ENCODE peak calls at places on chromosomes 16 and 17, in seven cellular contexts. M, Y, X, S, R, I and O are unnamed samples.

GRCh38 chr17:57404807-57405485 is 148.6 kb downstream of the MSI2 start:
- DNase-seq in M (no peak), Y (no peak), X (no peak), S (no peak), R (no peak), I (no peak), O (no peak)

GRCh38 chr17:2892305-2892971 is 96.2 kb downstream of the RAP1GAP2 start:
- DNase-seq in M (peak; percentile 90), Y (no peak), X (peak; percentile 98), S (peak; percentile 98), R (peak; percentile 4), I (peak; percentile 97), O (peak; percentile 93)

GRCh38 chr17:5513610-5514009 is 27.2 kb downstream of the MIS12 start:
- DNase-seq in M (no peak), Y (no peak), X (no peak), S (no peak), R (no peak), I (no peak), O (no peak)

GRCh38 chr17:79793924-79794304 is 3.0 kb downstream of the CBX8 start:
- DNase-seq in M (no peak), Y (no peak), X (no peak), S (no peak), R (no peak), I (peak; percentile 98), O (no peak)

GRCh38 chr16:28538733-28539596 is at the start of gene NUPR1:
- DNase-seq in M (peak; percentile 98), Y (no peak), X (peak; percentile 81), S (peak; percentile 88), R (no peak), I (peak; percentile 63), O (peak; percentile 90)

GRCh38 chr17:59347975-59348391 is 16.5 kb downstream of the YPEL2 start:
- DNase-seq in M (no peak), Y (no peak), X (no peak), S (no peak), R (no peak), I (no peak), O (no peak)

GRCh38 chr16:10961231-10961630 is 16.9 kb downstream of the CLEC16A start:
- DNase-seq in M (peak; percentile 90), Y (no peak), X (peak; percentile 77), S (peak; percentile 67), R (no peak), I (no peak), O (peak; percentile 48)

GRCh38 chr17:81365601-81366585 is 29.4 kb upstream of the BAHCC1 start:
- DNase-seq in M (peak; percentile 29), Y (no peak), X (peak; percentile 80), S (peak; percentile 94), R (no peak), I (no peak), O (peak; percentile 89)

GRCh38 chr17:49016775-49017463 is 19.7 kb downstream of the IGF2BP1 start:
- DNase-seq in M (peak; percentile 65), Y (no peak), X (peak; percentile 51), S (peak; percentile 78), R (no peak), I (peak; percentile 95), O (peak; percentile 94)

GRCh38 chr17:8791910-8792270 is 7.3 kb downstream of the MFSD6L start:
- DNase-seq in M (peak; percentile 92), Y (no peak), X (peak; percentile 74), S (peak; percentile 54), R (no peak), I (no peak), O (peak; percentile 8)

GRCh38 chr16:57532251-57532625 is 4.1 kb downstream of the CCDC102A start:
- DNase-seq in M (no peak), Y (no peak), X (no peak), S (no peak), R (no peak), I (no peak), O (no peak)

GRCh38 chr17:81184596-81184995 is 18.6 kb upstream of the AATK start:
- DNase-seq in M (no peak), Y (peak; percentile 68), X (no peak), S (no peak), R (no peak), I (no peak), O (no peak)

GRCh38 chr17:78889525-78889924 is 13.5 kb downstream of the CEP295NL start:
- DNase-seq in M (no peak), Y (no peak), X (no peak), S (no peak), R (peak; percentile 57), I (no peak), O (no peak)

GRCh38 chr17:17728550-17729251 is 47.4 kb downstream of the RAI1 start:
- DNase-seq in M (no peak), Y (no peak), X (peak; percentile 43), S (peak; percentile 82), R (no peak), I (no peak), O (peak; percentile 80)

GRCh38 chr17:17732444-17732843 is 51.2 kb downstream of the RAI1 start:
- DNase-seq in M (no peak), Y (no peak), X (no peak), S (no peak), R (no peak), I (no peak), O (no peak)

GRCh38 chr17:17727111-17727659 is 45.9 kb downstream of the RAI1 start:
- DNase-seq in M (no peak), Y (no peak), X (no peak), S (no peak), R (no peak), I (no peak), O (no peak)

GRCh38 chr17:17730250-17730935 is 49.1 kb downstream of the RAI1 start:
- DNase-seq in M (no peak), Y (no peak), X (no peak), S (no peak), R (no peak), I (no peak), O (no peak)

DNA sequence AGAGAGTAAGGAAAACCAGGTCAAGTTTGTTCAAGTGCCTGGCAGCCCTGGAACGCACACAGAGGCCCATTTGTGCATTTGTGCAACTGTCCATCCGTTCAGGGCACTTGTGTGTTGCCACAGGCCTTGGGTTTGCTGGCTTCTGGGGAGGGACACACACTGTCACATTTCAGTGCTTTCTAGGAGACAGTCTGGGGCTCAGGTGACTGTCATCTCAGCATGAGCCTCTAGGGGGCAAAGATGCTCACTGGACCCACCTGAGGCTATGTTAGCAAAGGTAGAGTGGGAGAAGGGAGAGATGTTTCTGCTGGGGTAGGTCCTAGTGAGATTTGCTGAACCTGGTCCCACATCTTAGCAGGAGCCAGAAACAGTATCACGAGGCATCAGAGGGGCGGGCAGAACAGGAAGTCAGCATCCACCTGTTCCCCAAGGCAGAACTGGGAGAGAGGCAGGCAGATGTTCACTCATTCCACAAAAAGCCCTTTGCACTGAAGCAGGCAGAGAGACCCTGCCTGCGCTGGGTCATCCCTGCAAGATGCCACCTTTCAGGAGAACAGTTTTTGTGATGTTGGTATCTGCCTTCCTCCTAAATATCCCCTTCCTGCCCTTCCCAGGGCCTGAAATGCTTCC is 48.5 kb downstream of the RAI1 start:
- DNase-seq in M (no peak), Y (peak; percentile 57), X (no peak), S (no peak), R (no peak), I (peak; percentile 79), O (no peak)
- TF ChIP-seq CTCF in M (peak; percentile 46), Y (peak; percentile 61), X (peak; percentile 74), S (peak; percentile 80), R (peak; percentile 92), I (peak; percentile 56), O (peak; percentile 67)

DNA sequence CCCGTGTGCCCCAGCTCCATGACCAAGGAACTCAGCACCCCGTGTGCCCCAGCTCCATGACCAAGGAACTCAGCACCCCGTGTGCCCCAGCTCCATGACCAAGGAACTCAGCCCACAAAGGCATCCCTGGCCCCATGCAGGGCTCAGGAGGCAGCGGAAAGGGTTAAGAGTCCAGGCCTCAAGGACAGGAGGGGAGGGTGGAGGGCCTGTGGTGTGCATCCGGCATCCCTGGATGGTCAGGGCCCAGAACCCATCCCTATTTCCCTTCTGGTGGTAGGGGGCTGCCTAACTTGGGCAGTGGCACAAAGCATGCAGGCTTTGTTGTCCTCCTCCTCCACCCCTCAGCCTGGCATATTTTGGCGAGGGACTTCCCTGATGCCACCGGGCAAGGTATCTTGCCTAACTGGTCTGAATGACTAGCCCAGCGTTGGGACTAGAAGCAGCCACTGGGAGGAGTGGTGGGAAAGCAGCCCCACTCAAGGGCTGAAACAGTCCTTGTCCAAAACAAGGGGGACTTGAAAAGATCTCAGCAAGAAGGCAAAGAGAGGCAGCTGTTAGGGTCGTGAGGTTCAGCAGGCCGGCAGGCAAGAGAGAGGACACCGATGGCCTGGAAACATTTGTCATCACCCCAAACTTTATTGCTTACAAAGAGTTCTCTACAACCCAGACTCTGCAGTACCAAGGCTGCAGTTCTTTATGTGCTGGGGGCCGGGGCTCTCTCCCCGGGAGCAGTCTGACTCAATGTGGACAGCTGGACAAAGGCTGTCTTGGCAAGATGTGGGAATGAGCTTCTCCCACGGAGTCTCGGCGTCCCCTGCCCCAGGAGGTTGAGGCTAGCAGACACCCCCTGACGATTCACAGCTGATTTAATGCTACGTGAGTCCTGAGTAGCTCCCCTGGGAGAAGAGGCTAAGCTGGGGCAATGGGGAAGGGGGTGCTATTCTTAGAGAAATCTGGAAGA is 902 bp upstream of the SPATA32 start:
- DNase-seq in M (peak; percentile 58), Y (no peak), X (no peak), S (peak; percentile 26), R (no peak), I (no peak), O (no peak)
- TF ChIP-seq CTCF in M (no peak), Y (no peak), X (peak; percentile 20), S (no peak), R (no peak), I (no peak), O (no peak)

GRCh38 chr16:31033709-31034492 is 543 bp downstream of the STX4 start:
- DNase-seq in M (peak; percentile 84), Y (peak; percentile 92), X (peak; percentile 65), S (peak; percentile 73), R (peak; percentile 45), I (peak; percentile 97), O (peak; percentile 98)
- TF ChIP-seq CTCF in M (no peak), Y (no peak), X (no peak), S (no peak), R (no peak), I (no peak), O (no peak)

GRCh38 chr17:42521036-42521435 is 15.0 kb upstream of the NAGLU start:
- DNase-seq in M (peak; percentile 31), Y (no peak), X (no peak), S (no peak), R (no peak), I (no peak), O (no peak)

GRCh38 chr17:42519546-42520444 is 16.2 kb upstream of the NAGLU start:
- DNase-seq in M (peak; percentile 99), Y (peak; percentile 54), X (peak; percentile 89), S (peak; percentile 89), R (no peak), I (peak; percentile 96), O (peak; percentile 91)

GRCh38 chr17:42521666-42522262 is 14.3 kb upstream of the NAGLU start:
- DNase-seq in M (no peak), Y (no peak), X (no peak), S (no peak), R (no peak), I (no peak), O (no peak)

GRCh38 chr17:42518755-42519545 is 17.1 kb upstream of the NAGLU start:
- DNase-seq in M (peak; percentile 64), Y (no peak), X (no peak), S (peak; percentile 18), R (no peak), I (no peak), O (peak; percentile 29)

DNA sequence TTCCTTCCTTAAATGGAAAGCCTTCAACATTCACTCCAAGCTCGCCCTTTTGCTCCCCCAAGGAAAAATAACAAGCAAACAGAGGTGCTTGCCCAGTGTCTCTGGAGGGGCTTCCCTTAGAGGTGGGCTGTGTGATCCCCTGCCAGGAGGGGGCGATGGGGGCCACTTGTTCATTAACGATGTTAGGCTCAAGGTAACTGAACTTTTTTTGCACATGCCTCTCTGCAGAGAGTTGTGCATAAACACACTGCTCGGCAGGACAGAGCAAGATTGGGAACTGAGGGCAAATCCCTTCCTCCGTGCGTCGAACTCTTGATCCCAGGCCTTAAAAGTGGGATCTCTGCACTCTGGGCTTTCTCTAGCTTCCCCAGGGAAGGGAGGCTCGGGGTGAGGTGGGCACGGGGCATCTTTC is 15.5 kb upstream of the NAGLU start:
- DNase-seq in M (no peak), Y (peak; percentile 56), X (no peak), S (no peak), R (no peak), I (no peak), O (no peak)
- TF ChIP-seq CTCF in M (peak; percentile 25), Y (peak; percentile 38), X (peak; percentile 46), S (peak; percentile 33), R (peak; percentile 38), I (peak; percentile 36), O (peak; percentile 19)